ENCODE peak calls at places on chromosomes 16 and 17, in ten cellular contexts. Z, R, I, Q, E, D, K, G, L and U are unnamed samples.

GRCh38 chr17:36937001-36937960 is at the start of gene LHX1:
- DNase-seq in Q (no peak), Z (no peak), R (no peak), G (no peak), D (no peak), K (no peak), L (no peak), E (no peak), I (no peak), U (no peak)

GRCh38 chr16:89922477-89922883 is 662 bp upstream of the TUBB3 start:
- DNase-seq in K (no peak), R (peak), L (peak), I (peak), E (peak), Z (peak), D (peak), Q (peak), G (peak), U (peak)

GRCh38 chr17:13594762-13595697 is 6.7 kb downstream of the HS3ST3A1 start:
- DNase-seq in R (peak), Z (peak), Q (peak), E (peak), G (peak), K (no peak), L (peak), D (peak), I (peak), U (peak)

GRCh38 chr16:23920899-23921298 is 85.1 kb downstream of the PRKCB start:
- DNase-seq in G (no peak), R (no peak), K (no peak), L (no peak), D (no peak), I (no peak), Z (no peak), Q (no peak), E (no peak), U (no peak)

GRCh38 chr16:54342966-54343365 is 56.4 kb upstream of the IRX3 start:
- DNase-seq in D (no peak), Q (no peak), E (no peak), L (no peak), K (no peak), R (peak), I (no peak), G (no peak), Z (no peak), U (no peak)

GRCh38 chr16:48158296-48158695 is 2.5 kb upstream of the ABCC12 start:
- DNase-seq in Q (no peak), K (no peak), L (peak), I (no peak), G (no peak), Z (no peak), D (no peak), R (peak), E (peak), U (no peak)

GRCh38 chr17:7323731-7324437 is 5.3 kb downstream of the NEURL4 start:
- DNase-seq in E (no peak), I (peak), G (peak), D (peak), Q (no peak), L (peak), R (peak), K (peak), Z (no peak), U (peak)

GRCh38 chr16:89241187-89242003 is 23.9 kb downstream of the ZNF778 start:
- DNase-seq in R (peak), D (peak), I (peak), L (peak), K (peak), G (peak), Q (peak), E (peak), Z (peak), U (peak)

GRCh38 chr17:16419929-16420271 is 4.5 kb downstream of the TRPV2 start:
- DNase-seq in R (peak), Q (no peak), G (no peak), Z (no peak), E (peak), K (no peak), I (no peak), D (no peak), L (peak), U (no peak)

GRCh38 chr17:48723555-48724239 is 712 bp downstream of the PRAC2 start:
- DNase-seq in G (no peak), K (no peak), Q (no peak), L (no peak), D (no peak), Z (no peak), R (no peak), E (no peak), I (no peak), U (no peak)

GRCh38 chr16:9941245-9941644 is 241.0 kb downstream of the GRIN2A start:
- DNase-seq in K (no peak), E (no peak), D (no peak), Q (no peak), G (no peak), L (no peak), Z (no peak), R (no peak), I (no peak), U (no peak)

GRCh38 chr16:9949396-9949795 is 232.8 kb downstream of the GRIN2A start:
- DNase-seq in R (no peak), Q (no peak), E (no peak), K (no peak), G (no peak), D (no peak), L (no peak), Z (no peak), I (no peak), U (no peak)

GRCh38 chr16:9943121-9943520 is 239.1 kb downstream of the GRIN2A start:
- DNase-seq in G (no peak), Z (no peak), Q (no peak), E (no peak), L (no peak), I (no peak), D (no peak), R (no peak), K (no peak), U (no peak)

GRCh38 chr16:9948933-9949332 is 233.3 kb downstream of the GRIN2A start:
- DNase-seq in I (no peak), K (no peak), R (no peak), Z (peak), Q (no peak), G (no peak), E (no peak), D (no peak), L (no peak), U (no peak)

DNA sequence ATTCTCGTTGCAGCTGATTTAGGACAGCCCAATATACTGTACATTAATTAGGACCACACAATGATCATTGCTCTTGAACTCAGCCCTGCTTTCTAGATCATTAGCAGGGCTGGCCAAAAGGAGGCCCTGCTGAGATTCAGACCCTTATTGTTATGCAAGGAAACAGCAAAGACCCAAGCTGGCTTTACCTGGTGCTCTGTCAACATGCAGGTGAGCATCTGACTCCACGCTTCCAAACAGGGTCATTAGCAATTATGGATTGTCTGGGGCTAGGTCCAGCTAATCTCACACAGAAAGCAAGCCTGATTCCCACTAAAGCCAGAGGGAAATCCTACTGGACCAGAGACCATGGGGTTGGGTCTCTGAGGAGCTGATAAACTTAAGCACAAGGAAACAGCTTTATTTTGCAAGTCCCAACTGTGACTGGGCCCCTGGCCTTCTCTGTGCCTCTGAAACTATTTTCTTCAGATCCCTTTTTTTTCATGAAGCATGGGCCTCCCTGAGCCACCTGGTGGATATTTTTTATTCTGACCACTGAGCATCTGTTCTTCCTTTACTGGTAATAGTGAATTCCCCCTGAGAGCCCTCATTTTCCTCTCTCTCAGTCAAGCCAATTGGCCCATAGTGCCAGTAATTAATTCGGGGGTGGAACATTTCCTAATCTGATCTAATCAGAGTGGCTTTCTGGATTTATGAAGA is 236.1 kb downstream of the GRIN2A start:
- DNase-seq in L (no peak), Q (no peak), K (no peak), R (no peak), I (no peak), G (no peak), Z (no peak), D (peak), E (no peak), U (no peak)
- TF ChIP-seq CTCF in L (no peak), Q (no peak), K (no peak), R (no peak), I (peak), G (no peak), Z (no peak), D (no peak), E (no peak), U (peak)

GRCh38 chr17:55582910-55583309 is 71.7 kb upstream of the SMIM36 start:
- DNase-seq in G (no peak), R (no peak), K (no peak), I (no peak), Q (no peak), E (no peak), L (peak), D (no peak), Z (no peak), U (no peak)

GRCh38 chr17:55587608-55588139 is 76.4 kb upstream of the SMIM36 start:
- DNase-seq in R (peak), G (no peak), K (no peak), Z (no peak), Q (no peak), E (no peak), L (peak), I (no peak), D (no peak), U (no peak)

GRCh38 chr17:55584861-55585260 is 73.6 kb upstream of the SMIM36 start:
- DNase-seq in L (no peak), Q (no peak), Z (no peak), I (no peak), K (no peak), E (no peak), G (no peak), D (no peak), R (no peak), U (no peak)

GRCh38 chr17:55584055-55584685 is 72.9 kb upstream of the SMIM36 start:
- DNase-seq in R (peak), Z (no peak), G (no peak), D (no peak), L (peak), E (no peak), Q (no peak), K (no peak), I (no peak), U (no peak)

DNA sequence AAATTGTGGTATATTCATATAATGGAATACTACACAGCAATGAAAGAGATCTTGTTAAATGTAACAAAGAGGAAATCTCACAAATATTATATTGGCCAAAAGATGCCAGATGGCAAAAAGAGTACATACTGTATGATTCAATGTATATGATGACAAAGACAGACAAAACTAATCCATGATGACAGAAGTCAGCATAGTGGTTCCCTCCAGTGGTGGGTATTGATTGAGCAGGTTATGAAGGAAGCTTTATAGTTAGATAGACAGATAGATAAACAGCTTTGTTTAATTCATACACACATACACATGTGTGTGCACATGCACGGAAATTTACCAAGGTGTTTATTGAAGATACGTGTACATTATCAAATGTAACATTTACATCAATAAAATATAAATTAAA is 74.4 kb upstream of the SMIM36 start:
- DNase-seq in Q (no peak), I (no peak), E (no peak), Z (no peak), G (no peak), L (no peak), D (no peak), R (no peak), K (no peak), U (no peak)
- TF ChIP-seq CTCF in Q (no peak), I (no peak), E (no peak), Z (no peak), G (no peak), L (no peak), D (no peak), R (no peak), K (no peak), U (no peak)

GRCh38 chr16:77657016-77657415 is 65.3 kb upstream of the NUDT7 start:
- DNase-seq in G (no peak), D (no peak), Z (no peak), E (no peak), Q (no peak), K (no peak), L (peak), R (peak), I (no peak), U (no peak)

GRCh38 chr16:77663711-77664110 is 58.6 kb upstream of the NUDT7 start:
- DNase-seq in Q (no peak), I (no peak), R (no peak), G (no peak), K (no peak), Z (no peak), E (no peak), D (peak), L (no peak), U (no peak)

GRCh38 chr16:77662241-77662640 is 60.1 kb upstream of the NUDT7 start:
- DNase-seq in Z (no peak), L (no peak), Q (no peak), K (no peak), R (no peak), I (no peak), G (no peak), D (no peak), E (no peak), U (no peak)

DNA sequence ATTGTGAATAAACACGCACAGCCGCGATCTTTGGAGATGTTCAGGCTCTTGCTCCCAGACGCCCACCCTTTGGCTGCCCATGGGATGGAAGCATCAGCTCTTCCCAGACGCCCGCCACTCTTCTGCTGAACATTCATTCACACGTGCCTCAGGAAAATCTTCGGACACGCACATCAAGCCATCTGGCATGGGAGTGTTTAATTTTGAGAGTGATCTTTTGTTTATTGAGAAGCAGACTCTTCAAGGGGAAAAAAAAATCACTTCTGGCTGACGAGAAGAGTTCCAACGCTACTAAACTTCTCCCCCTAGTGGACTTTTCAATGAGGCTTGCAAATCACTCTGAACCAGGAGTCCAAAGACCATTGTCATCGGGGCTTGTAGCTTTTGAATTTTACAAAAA is 62.0 kb upstream of the NUDT7 start:
- DNase-seq in G (no peak), E (peak), D (peak), L (peak), Z (no peak), R (peak), I (no peak), K (no peak), Q (no peak), U (no peak)
- TF ChIP-seq CTCF in G (no peak), E (peak), D (peak), L (peak), Z (peak), R (peak), I (peak), K (no peak), Q (peak), U (peak)

GRCh38 chr16:2003827-2004641 is 5.6 kb downstream of the ZNF598 start:
- DNase-seq in Z (peak), I (peak), L (peak), D (peak), G (peak), K (peak), R (peak), E (peak), Q (peak), U (peak)

GRCh38 chr16:2001035-2001434 is 8.6 kb downstream of the ZNF598 start:
- DNase-seq in D (no peak), E (no peak), L (no peak), G (no peak), I (no peak), Z (no peak), Q (no peak), K (no peak), R (no peak), U (no peak)

GRCh38 chr16:2003231-2003826 is 6.3 kb downstream of the ZNF598 start:
- DNase-seq in I (no peak), R (no peak), L (no peak), Z (no peak), E (no peak), G (no peak), K (peak), D (no peak), Q (no peak), U (no peak)

GRCh38 chr16:2001456-2002355 is 7.9 kb downstream of the ZNF598 start:
- DNase-seq in K (peak), Q (no peak), I (no peak), Z (no peak), L (no peak), G (no peak), E (no peak), R (no peak), D (no peak), U (no peak)

GRCh38 chr16:2002406-2003230 is 7.0 kb downstream of the ZNF598 start:
- DNase-seq in D (no peak), E (no peak), I (no peak), Z (no peak), K (peak), R (no peak), L (no peak), Q (no peak), G (no peak), U (no peak)
- TF ChIP-seq CTCF in D (no peak), E (no peak), I (no peak), Z (no peak), K (no peak), R (no peak), L (no peak), Q (no peak), G (no peak), U (no peak)

GRCh38 chr17:4583796-4584124 is 569 bp upstream of the SMTNL2 start:
- DNase-seq in L (no peak), Q (no peak), Z (no peak), R (no peak), K (peak), I (no peak), D (peak), E (no peak), G (no peak), U (peak)
- TF ChIP-seq CTCF in L (peak), Q (no peak), Z (no peak), R (peak), K (no peak), I (peak), D (peak), E (peak), G (no peak), U (peak)

DNA sequence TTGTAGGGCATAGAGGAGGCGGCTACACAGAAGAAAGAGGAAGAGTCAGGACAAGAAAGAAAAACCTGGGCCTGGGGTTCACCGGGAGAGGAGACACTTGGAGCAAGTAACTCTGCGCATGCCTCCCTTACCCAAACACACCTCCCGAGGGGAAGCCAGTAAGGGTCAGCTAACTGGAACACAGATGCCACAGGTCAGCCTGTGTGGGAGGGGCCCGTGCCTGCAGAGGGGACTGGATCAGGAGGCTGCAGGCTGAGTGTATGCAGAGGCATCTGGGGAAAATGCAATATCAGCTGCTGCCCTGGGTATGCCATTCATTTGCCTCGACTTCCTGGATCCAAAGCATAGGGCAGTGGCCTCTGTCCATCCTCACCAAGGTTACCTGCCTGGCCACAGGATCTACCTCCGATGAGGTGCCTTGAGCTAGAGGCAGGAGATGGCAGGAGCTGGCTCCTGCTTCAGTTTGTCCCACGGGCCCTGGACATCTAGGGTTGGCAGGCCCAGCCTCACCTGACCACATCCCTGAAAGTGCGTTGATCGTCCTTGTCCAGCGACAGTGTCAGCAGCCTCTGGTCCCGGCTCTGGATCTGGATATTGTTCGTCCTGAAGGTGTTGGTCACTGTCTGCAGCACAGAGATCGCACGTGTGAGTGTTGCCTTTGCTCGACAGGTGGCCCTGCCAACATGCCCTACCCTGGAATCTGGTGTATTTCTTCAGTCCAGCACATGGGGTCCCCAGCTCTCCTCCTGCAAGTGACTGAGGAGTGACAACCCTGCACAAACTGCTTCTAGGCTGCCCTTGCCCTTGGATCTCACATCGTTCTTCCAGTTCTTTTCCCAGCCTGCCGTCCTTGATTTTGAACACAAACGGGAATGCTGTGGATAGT is 4.6 kb upstream of the MFSD6L start:
- DNase-seq in Z (no peak), D (peak), I (no peak), R (no peak), K (no peak), Q (no peak), E (no peak), G (no peak), L (no peak), U (no peak)
- TF ChIP-seq CTCF in Z (no peak), D (peak), I (peak), R (no peak), K (no peak), Q (no peak), E (no peak), G (no peak), L (no peak), U (no peak)

GRCh38 chr16:27642753-27643152 is 92.8 kb downstream of the KATNIP start:
- DNase-seq in Z (no peak), E (no peak), I (no peak), K (no peak), D (peak), L (peak), R (peak), G (no peak), Q (no peak), U (no peak)
- TF ChIP-seq CTCF in Z (no peak), E (no peak), I (no peak), K (no peak), D (peak), L (peak), R (peak), G (no peak), Q (no peak), U (peak)